ENCODE peak calls at places on chromosome 1, in eight cellular contexts. One of them, this sample, is unnamed.

GRCh38 chr1:37486680-37487618 is 12.6 kb downstream of the ZC3H12A start:
- DNase-seq in HAP-1: peak
- DNase-seq in right lobe of liver: peak
- DNase-seq in germinal center: peak
- DNase-seq in neural progenitor cell: peak
- DNase-seq in islet precursor cell: peak
- DNase-seq in WTC11: peak
- DNase-seq in iPS-NIHi11: peak
- DNase-seq in this sample: peak

GRCh38 chr1:197924516-197925123 is 7.4 kb downstream of the LHX9 start:
- DNase-seq in islet precursor cell: peak
- DNase-seq in right lobe of liver: no peak
- DNase-seq in iPS-NIHi11: peak
- DNase-seq in germinal center: no peak
- DNase-seq in WTC11: no peak
- DNase-seq in neural progenitor cell: peak
- DNase-seq in HAP-1: peak
- DNase-seq in this sample: peak

GRCh38 chr1:214573386-214574358 is 22.3 kb upstream of the PTPN14 start:
- DNase-seq in iPS-NIHi11: no peak
- DNase-seq in right lobe of liver: no peak
- DNase-seq in WTC11: no peak
- DNase-seq in germinal center: no peak
- DNase-seq in HAP-1: no peak
- DNase-seq in islet precursor cell: peak
- DNase-seq in neural progenitor cell: no peak
- DNase-seq in this sample: no peak

GRCh38 chr1:152162826-152163463 is 3.9 kb upstream of the RPTN start:
- DNase-seq in WTC11: no peak
- DNase-seq in iPS-NIHi11: no peak
- DNase-seq in islet precursor cell: no peak
- DNase-seq in neural progenitor cell: no peak
- DNase-seq in HAP-1: no peak
- DNase-seq in right lobe of liver: no peak
- DNase-seq in germinal center: no peak
- DNase-seq in this sample: peak

GRCh38 chr1:29136463-29136915 is 12.8 kb upstream of the TMEM200B start:
- DNase-seq in islet precursor cell: peak
- DNase-seq in right lobe of liver: peak
- DNase-seq in WTC11: no peak
- DNase-seq in germinal center: no peak
- DNase-seq in iPS-NIHi11: peak
- DNase-seq in neural progenitor cell: no peak
- DNase-seq in HAP-1: peak
- DNase-seq in this sample: peak

GRCh38 chr1:2232255-2232915 is 4.3 kb downstream of the SKI start:
- DNase-seq in islet precursor cell: no peak
- DNase-seq in HAP-1: no peak
- DNase-seq in right lobe of liver: no peak
- DNase-seq in WTC11: no peak
- DNase-seq in germinal center: no peak
- DNase-seq in iPS-NIHi11: no peak
- DNase-seq in neural progenitor cell: no peak
- DNase-seq in this sample: no peak

GRCh38 chr1:7810395-7810794 is 26.3 kb downstream of the PER3 start:
- DNase-seq in HAP-1: no peak
- DNase-seq in germinal center: no peak
- DNase-seq in right lobe of liver: no peak
- DNase-seq in WTC11: no peak
- DNase-seq in neural progenitor cell: no peak
- DNase-seq in iPS-NIHi11: no peak
- DNase-seq in islet precursor cell: peak
- DNase-seq in this sample: peak

GRCh38 chr1:220544901-220545303 is 17.0 kb downstream of the MARK1 start:
- DNase-seq in neural progenitor cell: peak
- DNase-seq in WTC11: peak
- DNase-seq in germinal center: no peak
- DNase-seq in islet precursor cell: peak
- DNase-seq in HAP-1: no peak
- DNase-seq in right lobe of liver: no peak
- DNase-seq in iPS-NIHi11: peak
- DNase-seq in this sample: peak

GRCh38 chr1:45356186-45356585 is 15.9 kb upstream of the MUTYH start:
- DNase-seq in HAP-1: no peak
- DNase-seq in right lobe of liver: no peak
- DNase-seq in neural progenitor cell: no peak
- DNase-seq in WTC11: no peak
- DNase-seq in iPS-NIHi11: no peak
- DNase-seq in islet precursor cell: no peak
- DNase-seq in germinal center: no peak
- DNase-seq in this sample: peak

GRCh38 chr1:53678507-53678906 is 60.5 kb downstream of the GLIS1 start:
- DNase-seq in neural progenitor cell: no peak
- DNase-seq in right lobe of liver: no peak
- DNase-seq in islet precursor cell: no peak
- DNase-seq in HAP-1: no peak
- DNase-seq in iPS-NIHi11: no peak
- DNase-seq in germinal center: no peak
- DNase-seq in WTC11: no peak
- DNase-seq in this sample: no peak

GRCh38 chr1:212987702-212988322 is 27.9 kb downstream of the ANGEL2 start:
- DNase-seq in germinal center: no peak
- DNase-seq in right lobe of liver: no peak
- DNase-seq in HAP-1: no peak
- DNase-seq in neural progenitor cell: no peak
- DNase-seq in WTC11: no peak
- DNase-seq in iPS-NIHi11: no peak
- DNase-seq in islet precursor cell: no peak
- DNase-seq in this sample: peak

GRCh38 chr1:187999973-188000372 is 1171.2 kb downstream of the PLA2G4A start:
- DNase-seq in germinal center: no peak
- DNase-seq in HAP-1: no peak
- DNase-seq in neural progenitor cell: no peak
- DNase-seq in WTC11: no peak
- DNase-seq in islet precursor cell: no peak
- DNase-seq in iPS-NIHi11: peak
- DNase-seq in right lobe of liver: no peak
- DNase-seq in this sample: peak

This sample was measured in PC-3.